ENCODE peak calls at places on chromosomes 16 and 17, in six cellular contexts. E is cardiac muscle cell, W is psoas muscle, Z is fibroblast of lung, K is neural progenitor cell, N is right lobe of liver. A is an unnamed sample.
A peak's percentile ranks its signal among the peaks of the same experiment; 100 is the strongest.

GRCh38 chr17:69857412-69857835 is 217.6 kb upstream of the KCNJ16 start:
- DNase-seq in E (peak; percentile 72), W (no peak), Z (peak; percentile 94), K (no peak), N (no peak), A (no peak)

GRCh38 chr16:27195941-27196595 is 7.3 kb upstream of the KDM8 start:
- DNase-seq in E (no peak), W (no peak), Z (no peak), K (no peak), N (no peak), A (no peak)

GRCh38 chr16:67391424-67392300 is 1.6 kb downstream of the TPPP3 start:
- DNase-seq in E (no peak), W (no peak), Z (no peak), K (no peak), N (no peak), A (peak; percentile 91)

GRCh38 chr17:74276051-74276476 is 2.0 kb downstream of the DNAI2 start:
- DNase-seq in E (peak; percentile 87), W (peak; percentile 29), Z (no peak), K (no peak), N (no peak), A (no peak)

GRCh38 chr17:68939195-68939594 is 16.0 kb downstream of the ABCA8 start:
- DNase-seq in E (no peak), W (no peak), Z (no peak), K (no peak), N (no peak), A (no peak)

GRCh38 chr17:19447085-19447583 is 36.1 kb downstream of the RNF112 start:
- DNase-seq in E (peak; percentile 85), W (peak; percentile 31), Z (peak; percentile 83), K (peak; percentile 79), N (no peak), A (peak; percentile 65)

GRCh38 chr17:11454096-11454495 is 144.2 kb upstream of the DNAH9 start:
- DNase-seq in E (no peak), W (no peak), Z (no peak), K (no peak), N (no peak), A (no peak)

GRCh38 chr17:77508047-77508715 is 367.4 kb downstream of the SEC14L1 start:
- DNase-seq in E (no peak), W (no peak), Z (no peak), K (no peak), N (no peak), A (no peak)

GRCh38 chr16:73976661-73977060 is 320.0 kb upstream of the PSMD7 start:
- DNase-seq in E (no peak), W (no peak), Z (no peak), K (no peak), N (no peak), A (no peak)

GRCh38 chr16:4800290-4801041 is 2.0 kb downstream of the ROGDI start:
- DNase-seq in E (no peak), W (peak; percentile 48), Z (no peak), K (no peak), N (peak; percentile 52), A (peak; percentile 79)

GRCh38 chr16:9154576-9155410 is 63.3 kb downstream of the HAPSTR1 start:
- DNase-seq in E (no peak), W (no peak), Z (no peak), K (no peak), N (no peak), A (peak; percentile 62)

GRCh38 chr16:84603115-84603816 is 14.6 kb downstream of the COTL1 start:
- DNase-seq in E (peak; percentile 97), W (peak; percentile 93), Z (peak; percentile 98), K (no peak), N (peak; percentile 79), A (peak; percentile 92)

GRCh38 chr16:70428178-70428998 is 10.5 kb downstream of the ST3GAL2 start:
- DNase-seq in E (peak; percentile 98), W (peak; percentile 97), Z (peak; percentile 93), K (peak; percentile 75), N (peak; percentile 99), A (peak; percentile 40)

GRCh38 chr16:13873835-13874438 is 46.0 kb upstream of the ERCC4 start:
- DNase-seq in E (peak; percentile 49), W (no peak), Z (peak; percentile 29), K (peak; percentile 75), N (no peak), A (no peak)

GRCh38 chr17:9837551-9838471 is 12.1 kb downstream of the GLP2R start:
- DNase-seq in E (peak; percentile 97), W (peak; percentile 74), Z (peak; percentile 95), K (no peak), N (no peak), A (no peak)

GRCh38 chr16:84922351-84923135 is 88.8 kb downstream of the ZDHHC7 start:
- DNase-seq in E (peak; percentile 65), W (peak; percentile 72), Z (peak; percentile 64), K (peak; percentile 34), N (peak; percentile 37), A (peak; percentile 71)

GRCh38 chr17:48970224-48970623 is 1.8 kb upstream of the GIP start:
- DNase-seq in E (peak; percentile 72), W (no peak), Z (no peak), K (no peak), N (no peak), A (no peak)

GRCh38 chr16:46757339-46758050 is 9.4 kb upstream of the MYLK3 start:
- DNase-seq in E (peak; percentile 55), W (peak; percentile 77), Z (no peak), K (peak; percentile 28), N (no peak), A (no peak)

GRCh38 chr17:42541041-42541833 is 5.2 kb downstream of the NAGLU start:
- DNase-seq in E (no peak), W (no peak), Z (no peak), K (no peak), N (peak; percentile 65), A (no peak)

GRCh38 chr17:35773674-35774425 is 13.2 kb downstream of the C17orf50 start:
- DNase-seq in E (no peak), W (no peak), Z (peak; percentile 50), K (no peak), N (no peak), A (no peak)

GRCh38 chr17:57104461-57105175 is 19.6 kb downstream of the AKAP1 start:
- DNase-seq in E (no peak), W (no peak), Z (no peak), K (no peak), N (no peak), A (no peak)

GRCh38 chr17:45963889-45964288 is 35.2 kb upstream of the STH start:
- DNase-seq in E (no peak), W (no peak), Z (no peak), K (no peak), N (no peak), A (no peak)

GRCh38 chr17:35536664-35537160 is 766 bp downstream of the SLFN12L start:
- DNase-seq in E (no peak), W (no peak), Z (no peak), K (no peak), N (no peak), A (no peak)

GRCh38 chr16:50972899-50973298 is 178.2 kb downstream of the SALL1 start:
- DNase-seq in E (peak; percentile 2), W (no peak), Z (no peak), K (no peak), N (no peak), A (no peak)

GRCh38 chr16:50964491-50964890 is 186.6 kb downstream of the SALL1 start:
- DNase-seq in E (no peak), W (no peak), Z (no peak), K (no peak), N (no peak), A (no peak)

GRCh38 chr16:50967827-50968612 is 183.1 kb downstream of the SALL1 start:
- DNase-seq in E (no peak), W (no peak), Z (no peak), K (no peak), N (no peak), A (no peak)

GRCh38 chr16:50974438-50975036 is 176.5 kb downstream of the SALL1 start:
- DNase-seq in E (no peak), W (no peak), Z (no peak), K (no peak), N (no peak), A (no peak)

DNA sequence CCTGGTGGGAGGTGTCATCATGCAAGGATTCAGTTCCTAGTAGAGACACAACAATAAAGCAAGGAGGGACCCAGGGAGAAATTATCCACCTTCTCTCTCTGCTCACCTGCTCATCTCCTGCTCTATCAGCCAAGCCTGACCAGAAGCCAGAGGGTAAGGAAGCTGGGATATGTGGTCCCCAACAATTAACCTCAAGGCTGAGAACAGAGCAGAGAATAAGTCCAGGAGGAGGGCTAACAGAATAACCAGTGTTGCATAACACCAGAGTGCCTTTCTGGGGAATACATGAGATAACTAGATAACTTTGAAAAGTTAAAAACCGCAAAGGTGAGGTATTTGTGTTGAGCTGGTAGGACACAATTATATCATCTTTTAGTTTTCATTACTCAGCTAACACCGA is 180.8 kb downstream of the SALL1 start:
- DNase-seq in E (no peak), W (no peak), Z (no peak), K (no peak), N (no peak), A (no peak)
- H3K27ac ChIP-seq in E (no peak overlapping the region), W (no peak overlapping the region), Z (no peak overlapping the region), K (no peak overlapping the region), N (no peak overlapping the region), A (no peak overlapping the region)

DNA sequence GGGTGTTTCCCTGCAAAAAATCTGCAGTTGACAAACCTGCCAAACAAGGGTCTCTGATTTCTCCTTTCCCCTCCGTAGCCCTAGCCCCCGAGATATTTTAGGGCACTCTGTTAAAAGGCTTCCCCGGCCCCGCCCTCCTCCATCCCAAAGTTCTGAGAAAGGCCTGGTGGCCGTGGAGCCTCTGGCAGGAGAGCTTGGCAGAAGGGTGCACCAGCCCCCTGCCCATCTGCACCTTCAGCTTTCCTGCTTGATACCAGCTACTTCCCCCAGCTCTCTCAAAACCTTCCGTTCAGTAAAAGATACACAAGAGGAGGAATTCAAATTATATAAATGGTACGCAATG is 711 bp upstream of the CANT1 start:
- DNase-seq in E (no peak), W (no peak), Z (no peak), K (no peak), N (no peak), A (no peak)
- H3K4me3 ChIP-seq in E (peak overlapping the region; percentile 70), W (peak overlapping the region; percentile 74), Z (no peak overlapping the region), K (peak overlapping the region; percentile 98), N (peak overlapping the region; percentile 66), A (peak overlapping the region; percentile 60)

GRCh38 chr17:5661486-5662125 is 77.3 kb upstream of the NLRP1 start:
- DNase-seq in E (no peak), W (no peak), Z (no peak), K (peak; percentile 27), N (no peak), A (no peak)
- TF ChIP-seq CTCF in E (no peak), W (no peak), Z (no peak), K (peak; percentile 34), N (no peak), A (no peak)

DNA sequence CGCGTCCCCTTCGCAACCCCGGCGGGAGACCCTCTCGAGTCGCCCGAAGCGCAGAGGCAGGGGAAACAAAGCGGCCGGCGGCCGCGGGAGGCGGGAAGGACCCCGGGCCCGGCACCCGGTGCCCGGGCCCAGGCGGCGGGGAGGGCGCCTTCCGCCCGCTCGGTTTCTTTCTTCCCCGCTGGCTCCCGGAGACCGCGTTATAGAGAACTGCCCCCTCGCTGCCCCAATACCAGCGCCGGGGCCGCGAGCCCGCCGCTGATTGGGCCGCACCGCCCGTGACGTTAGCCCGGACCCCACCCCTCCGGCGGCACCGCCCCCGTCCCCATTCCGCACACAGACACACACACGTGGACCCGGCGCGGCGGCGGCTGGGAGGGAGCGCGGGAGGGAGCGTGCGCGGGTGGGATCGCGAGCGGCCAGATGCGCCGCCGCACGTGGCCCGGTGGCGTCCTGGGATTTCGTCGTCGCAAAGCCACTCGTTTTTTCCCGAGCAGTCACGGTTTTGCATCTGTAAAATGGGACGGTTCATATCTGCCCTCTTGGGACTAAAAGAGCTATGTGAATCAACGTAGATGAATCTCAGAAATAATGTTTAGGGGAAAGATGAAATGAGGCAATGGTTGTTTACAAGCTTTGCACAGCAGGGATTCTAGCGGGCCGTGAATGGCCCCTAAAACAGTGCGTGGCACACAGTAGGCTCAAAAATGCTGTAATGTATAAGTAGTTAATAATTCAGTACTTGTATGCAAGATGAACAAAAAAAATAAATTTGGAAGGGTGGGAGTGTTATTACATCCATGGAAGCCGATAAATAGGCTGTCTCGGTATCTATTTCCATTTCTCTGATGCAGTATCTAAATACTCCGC is at the start of gene EPOP:
- DNase-seq in E (peak; percentile 91), W (peak; percentile 88), Z (peak; percentile 68), K (peak; percentile 93), N (peak; percentile 92), A (peak; percentile 84)
- H3K27ac ChIP-seq in E (no peak within 1 kb of the TSS), W (no peak within 1 kb of the TSS), Z (no peak within 1 kb of the TSS), K (no peak within 1 kb of the TSS), N (no peak within 1 kb of the TSS), A (peak within 1 kb of the TSS; percentile 80)

A was measured in dorsolateral prefrontal cortex.